ENCODE peak calls at places on chromosomes 11 and 22, in seven cellular contexts. I is neuronal stem cell, L is IMR-90, D is mesenchymal stem cell, H is mesendoderm, V is H1, O is trophoblast cell. B is an unnamed sample.

GRCh38 chr22:20458530-20459151 is 21.0 kb upstream of the SCARF2 start:
- DNase-seq in I (no peak), L (no peak), D (no peak), H (no peak), V (no peak), O (no peak), B (no peak)

GRCh38 chr11:13375798-13376197 is 87.2 kb downstream of the BTBD10 start:
- DNase-seq in I (no peak), L (no peak), D (no peak), H (no peak), V (no peak), O (no peak), B (no peak)

GRCh38 chr11:121086866-121087265 is 14.2 kb upstream of the TECTA start:
- DNase-seq in I (no peak), L (peak), D (no peak), H (no peak), V (no peak), O (peak), B (no peak)

GRCh38 chr11:38680746-38681145 is 2082.7 kb upstream of the RAG2 start:
- DNase-seq in I (no peak), L (no peak), D (no peak), H (no peak), V (no peak), O (no peak), B (no peak)

GRCh38 chr11:26950260-26950719 is 43.6 kb upstream of the FIBIN start:
- DNase-seq in I (no peak), L (peak), D (peak), H (no peak), V (no peak), O (no peak), B (no peak)

GRCh38 chr11:45692808-45693453 is 27.5 kb upstream of the CHST1 start:
- DNase-seq in I (no peak), L (no peak), D (no peak), H (peak), V (no peak), O (no peak), B (no peak)

GRCh38 chr22:26922804-26923203 is 265.4 kb downstream of the MIAT start:
- DNase-seq in I (peak), L (no peak), D (no peak), H (peak), V (no peak), O (no peak), B (peak)

GRCh38 chr11:119664063-119664572 is 64.9 kb downstream of the NECTIN1 start:
- DNase-seq in I (no peak), L (peak), D (no peak), H (no peak), V (no peak), O (no peak), B (no peak)

GRCh38 chr11:47979378-47980092 is 824 bp upstream of the PTPRJ start:
- DNase-seq in I (peak), L (no peak), D (peak), H (peak), V (no peak), O (no peak), B (peak)

GRCh38 chr22:41290262-41291221 is 4.6 kb upstream of the RANGAP1 start:
- DNase-seq in I (peak), L (peak), D (peak), H (peak), V (no peak), O (no peak), B (peak)

GRCh38 chr11:45400594-45400993 is 114.5 kb upstream of the SYT13 start:
- DNase-seq in I (no peak), L (peak), D (peak), H (no peak), V (no peak), O (no peak), B (no peak)

GRCh38 chr11:24064309-24064903 is 432.4 kb upstream of the LUZP2 start:
- DNase-seq in I (peak), L (no peak), D (no peak), H (peak), V (no peak), O (no peak), B (no peak)

GRCh38 chr22:34214372-34214771 is 294.1 kb upstream of the LARGE1 start:
- DNase-seq in I (no peak), L (no peak), D (no peak), H (no peak), V (no peak), O (no peak), B (no peak)

GRCh38 chr11:133946541-133947297 is 10.0 kb downstream of the IGSF9B start:
- DNase-seq in I (no peak), L (no peak), D (no peak), H (no peak), V (no peak), O (no peak), B (no peak)

GRCh38 chr11:64753380-64754123 is 6.2 kb downstream of the PYGM start:
- DNase-seq in I (no peak), L (no peak), D (no peak), H (no peak), V (no peak), O (no peak), B (peak)

GRCh38 chr11:1351278-1351937 is 38.3 kb upstream of the BRSK2 start:
- DNase-seq in I (no peak), L (no peak), D (no peak), H (peak), V (no peak), O (no peak), B (peak)

GRCh38 chr11:68189888-68190287 is 23.2 kb downstream of the KMT5B start:
- DNase-seq in I (no peak), L (no peak), D (no peak), H (no peak), V (no peak), O (no peak), B (no peak)
- H3K4ac ChIP-seq in I (no peak), L (no peak), D (no peak), H (no peak), V (no peak), O (no peak), B (no peak)

DNA sequence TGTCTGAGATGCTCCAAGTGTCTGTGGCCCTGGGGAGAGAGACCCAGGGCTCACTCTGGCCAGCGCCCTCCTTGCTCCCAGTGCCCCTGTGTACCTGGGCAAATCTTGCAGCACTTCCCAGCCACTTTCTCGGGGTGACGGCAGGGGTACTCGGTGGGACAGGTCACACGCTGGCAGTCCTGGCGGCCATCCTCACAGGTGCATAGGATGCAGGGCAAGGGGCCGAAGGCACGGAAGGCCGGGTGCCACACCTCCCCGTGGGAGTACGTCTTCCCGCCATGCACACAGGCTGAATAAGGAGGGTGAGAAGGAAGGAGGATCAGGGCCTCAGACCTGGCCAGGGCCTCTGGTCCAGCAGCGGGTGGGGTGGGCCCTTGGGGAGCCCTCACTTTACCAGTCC is 28.0 kb downstream of the CHRDL2 start:
- DNase-seq in I (no peak), L (no peak), D (no peak), H (no peak), V (no peak), O (no peak), B (no peak)
- H3K4ac ChIP-seq in I (no peak), L (no peak), D (no peak), H (no peak), V (no peak), O (no peak), B (no peak)

GRCh38 chr11:25351091-25351803 is 854.4 kb downstream of the LUZP2 start:
- DNase-seq in I (no peak), L (no peak), D (no peak), H (no peak), V (no peak), O (no peak), B (no peak)

DNA sequence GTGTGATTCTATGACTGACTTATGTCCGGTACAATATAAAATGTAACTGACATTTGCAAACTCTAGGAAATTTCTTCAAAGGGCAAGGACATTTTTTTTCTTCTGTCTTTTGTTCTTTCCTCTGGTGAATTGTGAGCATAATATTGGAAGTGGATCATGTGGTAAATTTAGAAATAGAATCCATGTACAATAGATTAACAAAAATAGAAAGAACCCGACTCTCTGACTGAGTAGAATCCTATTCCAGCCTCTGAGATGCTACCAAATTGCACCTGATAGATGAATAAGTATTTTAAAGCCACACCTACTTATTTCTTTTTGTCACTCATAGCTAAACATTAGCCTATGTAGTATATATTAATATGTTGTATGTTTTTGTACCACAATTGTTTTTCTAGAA is 860.3 kb downstream of the LUZP2 start:
- DNase-seq in I (no peak), L (no peak), D (no peak), H (no peak), V (no peak), O (no peak), B (no peak)
- H3K4ac ChIP-seq in I (no peak), L (no peak), D (no peak), H (no peak), V (no peak), O (no peak), B (no peak)

GRCh38 chr22:46917702-46918101 is 155.3 kb downstream of the TBC1D22A start:
- DNase-seq in I (no peak), L (no peak), D (no peak), H (no peak), V (no peak), O (no peak), B (no peak)
- H3K4ac ChIP-seq in I (no peak), L (no peak), D (no peak), H (no peak), V (no peak), O (no peak), B (no peak)

GRCh38 chr11:96658436-96658835 is 268.6 kb downstream of the JRKL start:
- DNase-seq in I (no peak), L (no peak), D (no peak), H (no peak), V (no peak), O (no peak), B (no peak)

GRCh38 chr11:96652516-96652915 is 262.7 kb downstream of the JRKL start:
- DNase-seq in I (no peak), L (no peak), D (no peak), H (no peak), V (no peak), O (no peak), B (no peak)

DNA sequence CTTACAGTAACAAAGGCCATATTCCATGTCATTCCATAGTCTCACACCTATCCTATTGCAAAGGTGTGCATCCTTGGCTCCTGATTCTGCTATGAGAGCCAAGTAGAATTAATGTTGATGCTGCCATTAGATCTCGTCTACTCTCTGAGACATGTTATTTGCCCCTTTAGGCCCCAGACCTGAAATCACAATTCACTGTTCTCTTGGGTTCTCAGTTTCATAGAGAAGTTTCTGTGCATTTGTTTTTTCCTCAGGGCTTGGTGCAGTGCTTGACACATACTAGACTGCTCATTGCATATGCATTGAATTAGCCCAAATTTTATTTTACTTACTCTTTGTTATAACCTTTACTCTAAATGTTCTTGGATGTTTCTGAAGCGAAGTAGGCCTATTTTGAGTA is 265.7 kb downstream of the JRKL start:
- DNase-seq in I (no peak), L (no peak), D (no peak), H (no peak), V (no peak), O (no peak), B (no peak)
- H3K4ac ChIP-seq in I (no peak), L (no peak), D (no peak), H (no peak), V (no peak), O (no peak), B (no peak)

GRCh38 chr11:59846556-59846955 is 1.3 kb upstream of the CBLIF start:
- DNase-seq in I (no peak), L (no peak), D (no peak), H (no peak), V (no peak), O (no peak), B (no peak)
- H3K4ac ChIP-seq in I (no peak), L (no peak), D (no peak), H (no peak), V (no peak), O (no peak), B (no peak)